ENCODE peak calls at places on chromosomes 13 and 19, in five cellular contexts. One of them, this sample, is unnamed.

GRCh38 chr19:41906271-41906670 is 22.0 kb downstream of the ERFL start:
- DNase-seq in HL-60: no peak
- DNase-seq in retinal pigment epithelial cell: no peak
- DNase-seq in OCI-LY7: no peak
- DNase-seq in GM10248: no peak
- DNase-seq in this sample: no peak

GRCh38 chr19:54449701-54450069 is 686 bp downstream of the LENG8 start:
- DNase-seq in HL-60: no peak
- DNase-seq in retinal pigment epithelial cell: no peak
- DNase-seq in OCI-LY7: no peak
- DNase-seq in GM10248: no peak
- DNase-seq in this sample: no peak

GRCh38 chr19:18750295-18750970 is 40.7 kb downstream of the COMP start:
- DNase-seq in HL-60: no peak
- DNase-seq in retinal pigment epithelial cell: no peak
- DNase-seq in OCI-LY7: no peak
- DNase-seq in GM10248: no peak
- DNase-seq in this sample: no peak

GRCh38 chr19:3844596-3844995 is 24.2 kb downstream of the ZFR2 start:
- DNase-seq in HL-60: no peak
- DNase-seq in retinal pigment epithelial cell: peak
- DNase-seq in OCI-LY7: no peak
- DNase-seq in GM10248: no peak
- DNase-seq in this sample: no peak

GRCh38 chr19:23294141-23294540 is 43.9 kb upstream of the ZNF724 start:
- DNase-seq in HL-60: no peak
- DNase-seq in retinal pigment epithelial cell: no peak
- DNase-seq in OCI-LY7: no peak
- DNase-seq in GM10248: no peak
- DNase-seq in this sample: no peak

GRCh38 chr19:16327911-16328823 is 3.5 kb downstream of the KLF2 start:
- DNase-seq in HL-60: peak
- DNase-seq in retinal pigment epithelial cell: no peak
- DNase-seq in OCI-LY7: peak
- DNase-seq in GM10248: no peak
- DNase-seq in this sample: peak

GRCh38 chr19:12837225-12837624 is 1.1 kb upstream of the MAST1 start:
- DNase-seq in HL-60: no peak
- DNase-seq in retinal pigment epithelial cell: no peak
- DNase-seq in OCI-LY7: no peak
- DNase-seq in GM10248: no peak
- DNase-seq in this sample: peak

GRCh38 chr13:81986308-81986707 is 1645.4 kb upstream of the SPRY2 start:
- DNase-seq in HL-60: no peak
- DNase-seq in retinal pigment epithelial cell: no peak
- DNase-seq in OCI-LY7: no peak
- DNase-seq in GM10248: no peak
- DNase-seq in this sample: no peak

GRCh38 chr13:113497217-113497616 is 6.7 kb upstream of the DCUN1D2 start:
- DNase-seq in HL-60: no peak
- DNase-seq in retinal pigment epithelial cell: no peak
- DNase-seq in OCI-LY7: no peak
- DNase-seq in GM10248: no peak
- DNase-seq in this sample: no peak

GRCh38 chr19:1110809-1111640 is 7.2 kb downstream of the GPX4 start:
- DNase-seq in HL-60: no peak
- DNase-seq in retinal pigment epithelial cell: no peak
- DNase-seq in OCI-LY7: no peak
- DNase-seq in GM10248: no peak
- DNase-seq in this sample: no peak

GRCh38 chr19:18289471-18290066 is 8.1 kb upstream of the JUND start:
- DNase-seq in HL-60: no peak
- DNase-seq in retinal pigment epithelial cell: no peak
- DNase-seq in OCI-LY7: no peak
- DNase-seq in GM10248: no peak
- DNase-seq in this sample: no peak

GRCh38 chr13:67763984-67764383 is 533.8 kb upstream of the PCDH9 start:
- DNase-seq in HL-60: no peak
- DNase-seq in retinal pigment epithelial cell: no peak
- DNase-seq in OCI-LY7: no peak
- DNase-seq in GM10248: no peak
- DNase-seq in this sample: no peak

GRCh38 chr19:34260771-34261173 is 6.4 kb downstream of the GARRE1 start:
- DNase-seq in HL-60: no peak
- DNase-seq in retinal pigment epithelial cell: no peak
- DNase-seq in OCI-LY7: no peak
- DNase-seq in GM10248: no peak
- DNase-seq in this sample: no peak

GRCh38 chr13:83816081-83816480 is 66.2 kb downstream of the SLITRK1 start:
- DNase-seq in HL-60: no peak
- DNase-seq in retinal pigment epithelial cell: no peak
- DNase-seq in OCI-LY7: no peak
- DNase-seq in GM10248: no peak
- DNase-seq in this sample: no peak

GRCh38 chr19:45400192-45400591 is 4.7 kb downstream of the PPP1R13L start:
- DNase-seq in HL-60: no peak
- DNase-seq in retinal pigment epithelial cell: no peak
- DNase-seq in OCI-LY7: no peak
- DNase-seq in GM10248: no peak
- DNase-seq in this sample: peak

GRCh38 chr19:46489445-46490272 is 6.0 kb downstream of the PNMA8B start:
- DNase-seq in HL-60: no peak
- DNase-seq in retinal pigment epithelial cell: peak
- DNase-seq in OCI-LY7: no peak
- DNase-seq in GM10248: no peak
- DNase-seq in this sample: no peak

GRCh38 chr19:55172741-55173140 is 6.3 kb upstream of the DNAAF3 start:
- DNase-seq in HL-60: no peak
- DNase-seq in retinal pigment epithelial cell: no peak
- DNase-seq in OCI-LY7: no peak
- DNase-seq in GM10248: no peak
- DNase-seq in this sample: no peak

GRCh38 chr13:45481688-45482087 is 16.9 kb downstream of the COG3 start:
- DNase-seq in HL-60: no peak
- DNase-seq in retinal pigment epithelial cell: peak
- DNase-seq in OCI-LY7: no peak
- DNase-seq in GM10248: no peak
- DNase-seq in this sample: no peak

GRCh38 chr19:51571599-51571998 is 516 bp downstream of the ZNF175 start:
- DNase-seq in HL-60: no peak
- DNase-seq in retinal pigment epithelial cell: no peak
- DNase-seq in OCI-LY7: no peak
- DNase-seq in GM10248: no peak
- DNase-seq in this sample: no peak

GRCh38 chr13:78121459-78122348 is 203.1 kb upstream of the EDNRB start:
- DNase-seq in HL-60: peak
- DNase-seq in retinal pigment epithelial cell: peak
- DNase-seq in OCI-LY7: peak
- DNase-seq in GM10248: peak
- DNase-seq in this sample: peak

GRCh38 chr19:16922949-16923348 is 34.1 kb downstream of the F2RL3 start:
- DNase-seq in HL-60: no peak
- DNase-seq in retinal pigment epithelial cell: no peak
- DNase-seq in OCI-LY7: no peak
- DNase-seq in GM10248: no peak
- DNase-seq in this sample: no peak

GRCh38 chr19:9877775-9878510 is 42.8 kb downstream of the PIN1 start:
- DNase-seq in HL-60: no peak
- DNase-seq in retinal pigment epithelial cell: no peak
- DNase-seq in OCI-LY7: no peak
- DNase-seq in GM10248: no peak
- DNase-seq in this sample: peak

GRCh38 chr13:74758188-74758587 is 624.0 kb upstream of the KLF12 start:
- DNase-seq in HL-60: no peak
- DNase-seq in retinal pigment epithelial cell: no peak
- DNase-seq in OCI-LY7: no peak
- DNase-seq in GM10248: no peak
- DNase-seq in this sample: no peak

GRCh38 chr13:110540871-110541525 is 20.5 kb downstream of the RAB20 start:
- DNase-seq in HL-60: no peak
- DNase-seq in retinal pigment epithelial cell: no peak
- DNase-seq in OCI-LY7: no peak
- DNase-seq in GM10248: no peak
- DNase-seq in this sample: no peak

GRCh38 chr13:109655206-109655600 is 131.2 kb downstream of the IRS2 start:
- DNase-seq in HL-60: peak
- DNase-seq in retinal pigment epithelial cell: no peak
- DNase-seq in OCI-LY7: no peak
- DNase-seq in GM10248: no peak
- DNase-seq in this sample: no peak

GRCh38 chr19:55590621-55591020 is 8.7 kb downstream of the FIZ1 start:
- DNase-seq in HL-60: no peak
- DNase-seq in retinal pigment epithelial cell: no peak
- DNase-seq in OCI-LY7: peak
- DNase-seq in GM10248: no peak
- DNase-seq in this sample: peak

GRCh38 chr19:31946491-31946890 is 398.9 kb upstream of the ZNF507 start:
- DNase-seq in HL-60: no peak
- DNase-seq in retinal pigment epithelial cell: no peak
- DNase-seq in OCI-LY7: no peak
- DNase-seq in GM10248: no peak
- DNase-seq in this sample: no peak

GRCh38 chr19:31943778-31944177 is 401.6 kb upstream of the ZNF507 start:
- DNase-seq in HL-60: no peak
- DNase-seq in retinal pigment epithelial cell: no peak
- DNase-seq in OCI-LY7: no peak
- DNase-seq in GM10248: no peak
- DNase-seq in this sample: no peak

GRCh38 chr19:31947436-31947835 is 398.0 kb upstream of the ZNF507 start:
- DNase-seq in HL-60: no peak
- DNase-seq in retinal pigment epithelial cell: no peak
- DNase-seq in OCI-LY7: no peak
- DNase-seq in GM10248: no peak
- DNase-seq in this sample: no peak

GRCh38 chr19:31944286-31944685 is 401.1 kb upstream of the ZNF507 start:
- DNase-seq in HL-60: no peak
- DNase-seq in retinal pigment epithelial cell: no peak
- DNase-seq in OCI-LY7: no peak
- DNase-seq in GM10248: no peak
- DNase-seq in this sample: no peak

DNA sequence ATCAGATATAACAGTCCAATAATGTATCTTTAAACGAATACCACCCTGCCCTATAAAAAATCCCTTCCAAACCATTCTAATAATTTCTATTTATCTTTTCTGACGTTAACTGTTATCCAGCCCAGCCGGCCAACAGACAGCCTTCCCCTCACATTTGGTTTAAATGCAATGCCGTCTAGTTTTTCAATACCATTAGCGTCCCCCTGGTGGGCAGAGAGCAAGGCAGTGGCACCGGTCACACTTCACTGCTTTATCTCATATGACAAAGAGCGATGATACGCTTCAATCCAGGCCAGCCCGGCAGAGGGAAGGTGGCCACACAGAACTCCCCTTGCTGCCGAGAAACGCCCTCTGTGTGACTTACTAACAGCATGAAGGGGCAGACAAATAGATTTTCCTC is 402.1 kb upstream of the ZNF507 start:
- DNase-seq in HL-60: no peak
- DNase-seq in retinal pigment epithelial cell: no peak
- DNase-seq in OCI-LY7: no peak
- DNase-seq in GM10248: no peak
- DNase-seq in this sample: no peak
- TF ChIP-seq CTCF in HL-60: no peak
- TF ChIP-seq CTCF in retinal pigment epithelial cell: no peak
- TF ChIP-seq CTCF in OCI-LY7: no peak
- TF ChIP-seq CTCF in GM10248: no peak
- TF ChIP-seq CTCF in this sample: no peak

DNA sequence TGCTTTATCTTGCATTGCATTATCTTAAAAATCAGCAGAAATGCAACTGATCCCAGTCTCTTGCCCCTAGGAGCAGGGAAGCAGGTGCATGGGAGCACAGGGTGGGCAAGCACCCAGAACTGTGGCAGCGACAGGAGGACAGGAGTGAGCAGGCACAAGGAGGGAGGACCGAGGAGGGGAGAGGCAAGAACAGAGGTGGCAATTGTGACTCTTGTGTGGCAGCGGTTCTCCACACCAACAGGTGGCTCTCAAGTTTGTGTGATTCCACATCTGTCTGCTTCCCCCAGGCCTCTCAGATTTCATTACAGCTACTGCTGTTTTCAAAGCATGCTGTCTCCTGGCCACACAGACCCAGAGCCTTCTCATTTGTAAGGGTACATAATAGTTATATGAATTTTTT is 108.6 kb downstream of the STK24 start:
- DNase-seq in HL-60: no peak
- DNase-seq in retinal pigment epithelial cell: no peak
- DNase-seq in OCI-LY7: no peak
- DNase-seq in GM10248: no peak
- DNase-seq in this sample: no peak
- TF ChIP-seq CTCF in HL-60: no peak
- TF ChIP-seq CTCF in retinal pigment epithelial cell: no peak
- TF ChIP-seq CTCF in OCI-LY7: no peak
- TF ChIP-seq CTCF in GM10248: no peak
- TF ChIP-seq CTCF in this sample: no peak

DNA sequence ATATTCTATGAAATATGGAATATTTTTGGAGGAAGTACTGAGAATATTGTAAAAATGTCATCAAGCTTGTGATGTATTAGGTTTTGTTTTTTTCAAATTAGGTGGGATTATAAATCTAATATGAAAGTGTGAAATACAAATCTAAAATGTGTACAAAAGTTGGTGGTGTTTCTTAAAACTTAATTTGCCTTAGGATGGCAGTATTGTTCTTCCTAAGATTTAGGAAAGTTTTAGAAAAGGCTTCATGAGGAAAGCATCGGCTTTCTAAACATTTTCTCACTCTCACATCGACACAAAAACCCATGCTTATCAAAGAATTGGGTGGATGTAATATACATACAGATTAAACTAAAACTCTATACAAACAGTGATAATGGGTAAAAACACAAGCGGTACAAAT is 972.0 kb upstream of the PCDH20 start:
- DNase-seq in HL-60: no peak
- DNase-seq in retinal pigment epithelial cell: no peak
- DNase-seq in OCI-LY7: no peak
- DNase-seq in GM10248: no peak
- DNase-seq in this sample: peak
- TF ChIP-seq CTCF in HL-60: no peak
- TF ChIP-seq CTCF in retinal pigment epithelial cell: no peak
- TF ChIP-seq CTCF in OCI-LY7: peak
- TF ChIP-seq CTCF in GM10248: peak
- TF ChIP-seq CTCF in this sample: peak

GRCh38 chr19:48139053-48139452 is 28.4 kb upstream of the PLA2G4C start:
- DNase-seq in HL-60: no peak
- DNase-seq in retinal pigment epithelial cell: no peak
- DNase-seq in OCI-LY7: no peak
- DNase-seq in GM10248: no peak
- DNase-seq in this sample: no peak

GRCh38 chr19:48133094-48133493 is 22.5 kb upstream of the PLA2G4C start:
- DNase-seq in HL-60: no peak
- DNase-seq in retinal pigment epithelial cell: no peak
- DNase-seq in OCI-LY7: no peak
- DNase-seq in GM10248: no peak
- DNase-seq in this sample: no peak

GRCh38 chr19:48135411-48135810 is 24.8 kb upstream of the PLA2G4C start:
- DNase-seq in HL-60: no peak
- DNase-seq in retinal pigment epithelial cell: no peak
- DNase-seq in OCI-LY7: no peak
- DNase-seq in GM10248: no peak
- DNase-seq in this sample: peak

GRCh38 chr19:48136547-48136946 is 25.9 kb upstream of the PLA2G4C start:
- DNase-seq in HL-60: no peak
- DNase-seq in retinal pigment epithelial cell: no peak
- DNase-seq in OCI-LY7: no peak
- DNase-seq in GM10248: no peak
- DNase-seq in this sample: no peak

GRCh38 chr19:48137411-48137810 is 26.8 kb upstream of the PLA2G4C start:
- DNase-seq in HL-60: no peak
- DNase-seq in retinal pigment epithelial cell: no peak
- DNase-seq in OCI-LY7: no peak
- DNase-seq in GM10248: no peak
- DNase-seq in this sample: no peak
- TF ChIP-seq CTCF in HL-60: no peak
- TF ChIP-seq CTCF in retinal pigment epithelial cell: no peak
- TF ChIP-seq CTCF in OCI-LY7: no peak
- TF ChIP-seq CTCF in GM10248: no peak
- TF ChIP-seq CTCF in this sample: no peak

This sample was measured in MCF 10A.